ENCODE peak calls at places on chromosomes 3 and 15, in ten cellular contexts. U is CD4-positive, alpha-beta memory T cell; F is NCI-H1417; K is aorta; V is GM23338; Z is left lobe of liver; H is stimulated activated CD4-positive, alpha-beta T cell treated with anti-CD3 and anti-CD28 coated beads, Interleukin-4, amount 100 ng/mL, for 4 hours; I is ovary; X is heart left ventricle; E is T1000. Y is an unnamed sample.

GRCh38 chr3:51715231-51716058 is 8.6 kb downstream of the GRM2 start:
- DNase-seq in U (no peak), F (no peak), K (peak), V (no peak), Z (peak), H (no peak), I (no peak), X (no peak), E (no peak), Y (peak)

GRCh38 chr3:112889357-112889756 is 42.7 kb upstream of the CD200R1L start:
- DNase-seq in U (no peak), F (no peak), K (no peak), V (no peak), Z (no peak), H (no peak), I (no peak), X (no peak), E (no peak), Y (no peak)

GRCh38 chr3:174662653-174663052 is 196.5 kb upstream of the NAALADL2 start:
- DNase-seq in U (no peak), F (no peak), K (no peak), V (no peak), Z (no peak), H (no peak), I (no peak), X (no peak), E (no peak), Y (no peak)

GRCh38 chr3:108513961-108514360 is 3.6 kb upstream of the MYH15 start:
- DNase-seq in U (no peak), F (no peak), K (no peak), V (no peak), Z (no peak), H (no peak), I (no peak), X (no peak), E (no peak), Y (no peak)

GRCh38 chr3:42405857-42406256 is 4.6 kb downstream of the LYZL4 start:
- DNase-seq in U (no peak), F (no peak), K (no peak), V (no peak), Z (no peak), H (no peak), I (no peak), X (no peak), E (no peak), Y (no peak)

GRCh38 chr3:23113455-23114171 is 89.5 kb upstream of the UBE2E2 start:
- DNase-seq in U (no peak), F (no peak), K (no peak), V (no peak), Z (no peak), H (no peak), I (no peak), X (no peak), E (no peak), Y (peak)

GRCh38 chr15:54150255-54150654 is 172.0 kb downstream of the UNC13C start:
- DNase-seq in U (no peak), F (no peak), K (no peak), V (no peak), Z (no peak), H (no peak), I (no peak), X (no peak), E (no peak), Y (no peak)

GRCh38 chr3:186248850-186249249 is 113.2 kb downstream of the DGKG start:
- DNase-seq in U (no peak), F (no peak), K (no peak), V (no peak), Z (no peak), H (no peak), I (no peak), X (no peak), E (no peak), Y (no peak)

GRCh38 chr15:88465633-88466219 is 1.5 kb downstream of the MRPL46 start:
- DNase-seq in U (no peak), F (no peak), K (no peak), V (no peak), Z (peak), H (no peak), I (no peak), X (no peak), E (no peak), Y (no peak)

GRCh38 chr3:37494206-37494605 is 319.8 kb upstream of the LRRFIP2 start:
- DNase-seq in U (no peak), F (no peak), K (no peak), V (no peak), Z (no peak), H (no peak), I (no peak), X (no peak), E (no peak), Y (no peak)

GRCh38 chr15:101240364-101240763 is 11.5 kb downstream of the CHSY1 start:
- DNase-seq in U (no peak), F (no peak), K (no peak), V (no peak), Z (no peak), H (no peak), I (no peak), X (no peak), E (no peak), Y (no peak)

GRCh38 chr3:58117561-58118305 is 93.0 kb downstream of the DNASE1L3 start:
- DNase-seq in U (no peak), F (no peak), K (peak), V (no peak), Z (peak), H (no peak), I (peak), X (peak), E (no peak), Y (no peak)

GRCh38 chr3:32004111-32004790 is 22.7 kb downstream of the ZNF860 start:
- DNase-seq in U (no peak), F (no peak), K (no peak), V (peak), Z (no peak), H (no peak), I (no peak), X (no peak), E (no peak), Y (no peak)

GRCh38 chr3:94098487-94098886 is 35.6 kb downstream of the NSUN3 start:
- DNase-seq in U (no peak), F (no peak), K (no peak), V (no peak), Z (no peak), H (no peak), I (no peak), X (no peak), E (no peak), Y (no peak)

GRCh38 chr15:77999486-77999885 is 78.0 kb downstream of the TBC1D2B start:
- DNase-seq in U (no peak), F (no peak), K (no peak), V (no peak), Z (no peak), H (no peak), I (no peak), X (no peak), E (no peak), Y (no peak)

GRCh38 chr15:41816788-41817187 is 11.1 kb upstream of the JMJD7 start:
- DNase-seq in U (no peak), F (no peak), K (no peak), V (no peak), Z (no peak), H (no peak), I (no peak), X (no peak), E (no peak), Y (no peak)

GRCh38 chr3:72458365-72458764 is 389.9 kb downstream of the SHQ1 start:
- DNase-seq in U (no peak), F (no peak), K (no peak), V (no peak), Z (no peak), H (no peak), I (no peak), X (no peak), E (no peak), Y (no peak)

GRCh38 chr3:183775781-183776180 is 49.6 kb downstream of the MAP6D1 start:
- DNase-seq in U (no peak), F (no peak), K (no peak), V (no peak), Z (no peak), H (no peak), I (no peak), X (peak), E (no peak), Y (no peak)

GRCh38 chr15:64264511-64264910 is 91.5 kb downstream of the CSNK1G1 start:
- DNase-seq in U (no peak), F (no peak), K (no peak), V (no peak), Z (no peak), H (no peak), I (no peak), X (no peak), E (no peak), Y (no peak)

GRCh38 chr3:27060336-27060735 is 308.8 kb downstream of the NEK10 start:
- DNase-seq in U (no peak), F (no peak), K (no peak), V (no peak), Z (no peak), H (no peak), I (no peak), X (no peak), E (no peak), Y (no peak)

GRCh38 chr3:51673181-51673801 is 2.2 kb downstream of the TEX264 start:
- DNase-seq in U (no peak), F (no peak), K (no peak), V (no peak), Z (no peak), H (no peak), I (no peak), X (no peak), E (no peak), Y (no peak)

GRCh38 chr3:8865697-8866096 is 96.3 kb upstream of the OXTR start:
- DNase-seq in U (no peak), F (no peak), K (no peak), V (no peak), Z (no peak), H (no peak), I (no peak), X (no peak), E (no peak), Y (no peak)

GRCh38 chr15:77803487-77803886 is 170.8 kb upstream of the LINGO1 start:
- DNase-seq in U (no peak), F (no peak), K (no peak), V (no peak), Z (no peak), H (no peak), I (no peak), X (no peak), E (no peak), Y (no peak)

GRCh38 chr15:99496302-99496629 is 69.5 kb upstream of the MEF2A start:
- DNase-seq in U (no peak), F (no peak), K (no peak), V (no peak), Z (no peak), H (no peak), I (no peak), X (no peak), E (no peak), Y (no peak)

GRCh38 chr3:5017953-5018531 is 38.8 kb downstream of the BHLHE40 start:
- DNase-seq in U (no peak), F (peak), K (peak), V (no peak), Z (no peak), H (no peak), I (no peak), X (peak), E (no peak), Y (peak)

GRCh38 chr3:33787328-33788009 is 11.0 kb upstream of the PDCD6IP start:
- DNase-seq in U (peak), F (peak), K (no peak), V (peak), Z (peak), H (peak), I (peak), X (peak), E (peak), Y (peak)

GRCh38 chr3:21158801-21159564 is 592.0 kb downstream of the ZNF385D start:
- DNase-seq in U (no peak), F (no peak), K (no peak), V (no peak), Z (no peak), H (no peak), I (no peak), X (no peak), E (no peak), Y (no peak)

GRCh38 chr3:54353547-54354339 is 231.4 kb downstream of the CACNA2D3 start:
- DNase-seq in U (no peak), F (no peak), K (no peak), V (no peak), Z (no peak), H (no peak), I (no peak), X (no peak), E (no peak), Y (no peak)

GRCh38 chr15:75801859-75802593 is 41.2 kb upstream of the UBE2Q2 start:
- DNase-seq in U (peak), F (peak), K (peak), V (peak), Z (peak), H (peak), I (peak), X (peak), E (peak), Y (peak)

GRCh38 chr3:37435572-37435971 is 261.2 kb upstream of the LRRFIP2 start:
- DNase-seq in U (no peak), F (no peak), K (no peak), V (peak), Z (no peak), H (no peak), I (no peak), X (no peak), E (no peak), Y (no peak)

GRCh38 chr3:158091526-158091925 is 14.7 kb downstream of the SHOX2 start:
- DNase-seq in U (no peak), F (no peak), K (no peak), V (peak), Z (no peak), H (no peak), I (no peak), X (no peak), E (no peak), Y (no peak)

GRCh38 chr15:29656636-29657475 is 165.4 kb downstream of the TJP1 start:
- DNase-seq in U (no peak), F (no peak), K (no peak), V (peak), Z (no peak), H (no peak), I (no peak), X (no peak), E (no peak), Y (no peak)

GRCh38 chr3:188431553-188431952 is 277.6 kb downstream of the LPP start:
- DNase-seq in U (no peak), F (no peak), K (no peak), V (no peak), Z (no peak), H (no peak), I (no peak), X (no peak), E (no peak), Y (no peak)

GRCh38 chr3:37117548-37117947 is 56.8 kb downstream of the LRRFIP2 start:
- DNase-seq in U (no peak), F (no peak), K (no peak), V (no peak), Z (no peak), H (no peak), I (no peak), X (no peak), E (no peak), Y (no peak)

GRCh38 chr3:11254876-11255275 is 17.3 kb upstream of the ATG7 start:
- DNase-seq in U (no peak), F (no peak), K (no peak), V (no peak), Z (no peak), H (no peak), I (no peak), X (no peak), E (no peak), Y (no peak)

GRCh38 chr15:35737521-35737920 is 191.6 kb upstream of the DPH6 start:
- DNase-seq in U (no peak), F (no peak), K (no peak), V (no peak), Z (no peak), H (no peak), I (no peak), X (no peak), E (no peak), Y (no peak)